ENCODE peak calls at places on chromosomes 7 and 10, in seven cellular contexts. W, U, B, C, J, X and V are unnamed samples.

GRCh38 chr10:70093335-70093944 is 39.2 kb downstream of the AIFM2 start:
- DNase-seq in U (no peak), C (no peak), J (no peak), W (no peak), B (no peak), X (no peak), V (no peak)

GRCh38 chr7:154640266-154640865 is 362.6 kb downstream of the PAXIP1 start:
- DNase-seq in X (no peak), W (no peak), U (no peak), B (no peak), J (no peak), C (no peak), V (no peak)

GRCh38 chr10:37856881-37857286 is 526 bp downstream of the ZNF248 start:
- DNase-seq in U (no peak), B (no peak), X (peak), C (no peak), J (no peak), W (no peak), V (no peak)

GRCh38 chr7:77799078-77799964 is 748 bp downstream of the PHTF2 start:
- DNase-seq in C (no peak), U (peak), X (peak), B (peak), W (peak), J (no peak), V (no peak)

GRCh38 chr10:67678335-67678974 is 17.5 kb downstream of the CTNNA3 start:
- DNase-seq in X (no peak), W (no peak), C (no peak), J (no peak), B (no peak), U (no peak), V (no peak)

GRCh38 chr7:123397746-123398145 is 136.6 kb downstream of the IQUB start:
- DNase-seq in B (no peak), C (no peak), W (no peak), U (no peak), X (no peak), J (no peak), V (no peak)

GRCh38 chr7:44798649-44799275 is 2.3 kb downstream of the PPIA start:
- DNase-seq in J (no peak), W (no peak), U (no peak), X (no peak), B (no peak), C (no peak), V (no peak)

GRCh38 chr10:128072941-128073615 is 53.1 kb downstream of the MKI67 start:
- DNase-seq in B (no peak), W (no peak), J (no peak), X (no peak), U (no peak), C (no peak), V (no peak)

GRCh38 chr7:43244782-43245181 is 132.3 kb downstream of the HECW1 start:
- DNase-seq in X (no peak), C (no peak), W (no peak), B (no peak), J (no peak), U (no peak), V (no peak)

GRCh38 chr7:43249808-43250145 is 137.3 kb downstream of the HECW1 start:
- DNase-seq in X (no peak), B (no peak), W (no peak), J (no peak), C (no peak), U (no peak), V (no peak)

GRCh38 chr7:43247757-43248156 is 135.3 kb downstream of the HECW1 start:
- DNase-seq in U (no peak), X (no peak), B (no peak), C (no peak), W (no peak), J (no peak), V (no peak)

GRCh38 chr7:43248553-43248952 is 136.1 kb downstream of the HECW1 start:
- DNase-seq in U (no peak), J (no peak), X (no peak), W (no peak), C (no peak), B (no peak), V (no peak)

GRCh38 chr7:43248961-43249807 is 136.7 kb downstream of the HECW1 start:
- DNase-seq in X (no peak), J (no peak), C (peak), B (peak), U (peak), W (peak), V (no peak)
- H3K27ac ChIP-seq in X (no peak), J (peak), C (peak), B (peak), U (no peak), W (no peak), V (no peak)

GRCh38 chr10:101513733-101514132 is 74.3 kb downstream of the POLL start:
- DNase-seq in U (no peak), X (no peak), J (no peak), W (no peak), B (no peak), C (no peak), V (no peak)
- H3K27ac ChIP-seq in U (no peak), X (no peak), J (no peak), W (no peak), B (no peak), C (no peak), V (no peak)

GRCh38 chr7:28954936-28955335 is 3.2 kb downstream of the TRIL start:
- DNase-seq in J (no peak), B (no peak), W (no peak), C (no peak), U (no peak), X (no peak), V (no peak)

GRCh38 chr7:28955723-28956607 is 2.2 kb downstream of the TRIL start:
- DNase-seq in C (no peak), X (peak), J (peak), U (peak), W (peak), B (peak), V (no peak)

GRCh38 chr7:28954446-28954845 is 3.7 kb downstream of the TRIL start:
- DNase-seq in W (no peak), C (no peak), J (no peak), B (no peak), X (no peak), U (no peak), V (no peak)

GRCh38 chr7:28955356-28955722 is 2.8 kb downstream of the TRIL start:
- DNase-seq in X (no peak), U (no peak), W (no peak), J (no peak), C (no peak), B (no peak), V (no peak)

DNA sequence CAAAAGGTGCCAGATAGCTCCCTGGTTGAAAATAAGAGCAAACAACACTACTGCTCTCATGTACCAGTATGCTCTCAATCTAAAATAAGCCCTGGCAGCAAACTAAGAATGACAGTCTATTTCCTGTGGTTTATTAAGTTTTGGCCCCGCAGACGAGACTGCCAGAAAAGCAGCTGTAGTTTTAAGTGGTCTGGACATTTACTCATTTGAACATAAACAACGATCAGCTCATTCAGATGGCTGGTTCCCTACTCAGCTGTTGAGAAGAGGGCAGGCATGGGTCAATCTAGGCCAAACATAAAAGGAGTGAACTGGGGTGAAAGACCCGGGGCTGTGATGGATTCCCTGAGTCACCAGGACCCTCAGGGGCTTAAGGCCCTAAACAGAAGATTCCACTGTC is 4.5 kb downstream of the TRIL start:
- DNase-seq in C (no peak), X (no peak), W (no peak), U (peak), J (no peak), B (peak), V (no peak)
- H3K27ac ChIP-seq in C (no peak), X (no peak), W (no peak), U (no peak), J (no peak), B (no peak), V (no peak)

GRCh38 chr7:1460757-1461639 is 1.7 kb upstream of the MICALL2 start:
- DNase-seq in J (peak), X (peak), W (peak), C (no peak), U (peak), B (no peak), V (no peak)
- H3K27ac ChIP-seq in J (peak), X (peak), W (peak), C (peak), U (peak), B (no peak), V (no peak)